ENCODE peak calls at places on chromosomes 12 and 14, in ten cellular contexts. F is AG04450; Y is OCI-LY7; M is esophagus squamous epithelium; D is heart left ventricle; K is right atrium auricular region; U is pancreas; G is CD4-positive, CD25-positive, alpha-beta regulatory T cell; T is left lung; N is A549. H is an unnamed sample.

GRCh38 chr14:98966465-98967162 is 305.4 kb downstream of the BCL11B start:
- DNase-seq in F (no peak), Y (no peak), M (no peak), D (no peak), K (no peak), U (no peak), G (no peak), T (no peak), N (no peak), H (no peak)

GRCh38 chr12:124512667-124513296 is 54.6 kb downstream of the NCOR2 start:
- DNase-seq in F (peak), Y (no peak), M (no peak), D (peak), K (peak), U (no peak), G (no peak), T (peak), N (peak), H (peak)

GRCh38 chr14:55419663-55420062 is 8.0 kb upstream of the ATG14 start:
- DNase-seq in F (no peak), Y (no peak), M (no peak), D (no peak), K (no peak), U (no peak), G (no peak), T (no peak), N (no peak), H (no peak)

GRCh38 chr12:110689601-110690430 is 901 bp upstream of the HVCN1 start:
- DNase-seq in F (no peak), Y (peak), M (no peak), D (peak), K (no peak), U (no peak), G (peak), T (peak), N (no peak), H (no peak)

GRCh38 chr12:132986885-132987225 is 688 bp downstream of the ZNF26 start:
- DNase-seq in F (no peak), Y (peak), M (no peak), D (no peak), K (no peak), U (no peak), G (no peak), T (no peak), N (peak), H (no peak)

GRCh38 chr12:32860182-32860581 is 36.4 kb downstream of the PKP2 start:
- DNase-seq in F (no peak), Y (no peak), M (no peak), D (no peak), K (no peak), U (no peak), G (no peak), T (no peak), N (no peak), H (no peak)

GRCh38 chr12:69266045-69266635 is 26.8 kb downstream of the CPSF6 start:
- DNase-seq in F (peak), Y (no peak), M (no peak), D (no peak), K (no peak), U (no peak), G (no peak), T (no peak), N (no peak), H (no peak)

GRCh38 chr12:15184484-15184883 is 36.7 kb downstream of the RERG start:
- DNase-seq in F (no peak), Y (no peak), M (no peak), D (no peak), K (no peak), U (no peak), G (no peak), T (no peak), N (no peak), H (no peak)

GRCh38 chr14:54606178-54606577 is 39.2 kb downstream of the SAMD4A start:
- DNase-seq in F (no peak), Y (no peak), M (no peak), D (peak), K (peak), U (no peak), G (no peak), T (no peak), N (no peak), H (no peak)

GRCh38 chr12:110813298-110813697 is 33.5 kb upstream of the CCDC63 start:
- DNase-seq in F (no peak), Y (no peak), M (no peak), D (no peak), K (no peak), U (no peak), G (no peak), T (no peak), N (no peak), H (no peak)

GRCh38 chr14:20657216-20658211 is 16.0 kb upstream of the OR6S1 start:
- DNase-seq in F (no peak), Y (no peak), M (no peak), D (no peak), K (peak), U (no peak), G (peak), T (no peak), N (peak), H (no peak)

GRCh38 chr14:64746298-64747250 is 42.4 kb downstream of the PLEKHG3 start:
- DNase-seq in F (no peak), Y (no peak), M (no peak), D (no peak), K (no peak), U (peak), G (no peak), T (peak), N (no peak), H (no peak)

GRCh38 chr12:121872546-121873223 is 14.0 kb upstream of the HPD start:
- DNase-seq in F (peak), Y (no peak), M (no peak), D (no peak), K (peak), U (no peak), G (no peak), T (peak), N (no peak), H (no peak)

GRCh38 chr12:106113042-106113441 is 25.7 kb downstream of the NUAK1 start:
- DNase-seq in F (no peak), Y (no peak), M (no peak), D (no peak), K (no peak), U (no peak), G (no peak), T (no peak), N (no peak), H (no peak)

GRCh38 chr12:131710464-131711457 is at the start of gene SFSWAP:
- DNase-seq in F (peak), Y (peak), M (no peak), D (peak), K (peak), U (peak), G (peak), T (peak), N (peak), H (peak)

GRCh38 chr14:56953884-56954283 is 143.6 kb upstream of the OTX2 start:
- DNase-seq in F (no peak), Y (no peak), M (no peak), D (no peak), K (no peak), U (no peak), G (no peak), T (no peak), N (no peak), H (no peak)

GRCh38 chr12:49461221-49461620 is 77.6 kb upstream of the KCNH3 start:
- DNase-seq in F (no peak), Y (no peak), M (no peak), D (no peak), K (no peak), U (no peak), G (no peak), T (no peak), N (no peak), H (no peak)

GRCh38 chr12:117148642-117149041 is 41.6 kb downstream of the FBXO21 start:
- DNase-seq in F (no peak), Y (no peak), M (no peak), D (no peak), K (no peak), U (no peak), G (no peak), T (no peak), N (no peak), H (no peak)

GRCh38 chr12:86713121-86713520 is 456.9 kb upstream of the MGAT4C start:
- DNase-seq in F (no peak), Y (no peak), M (no peak), D (no peak), K (no peak), U (no peak), G (no peak), T (no peak), N (no peak), H (no peak)
- H3K27ac ChIP-seq in F (no peak), Y (no peak), M (no peak), D (no peak), K (no peak), U (no peak), G (no peak), T (no peak), N (peak), H (no peak)

GRCh38 chr12:56146492-56147460 is 5.6 kb upstream of the MYL6B start:
- DNase-seq in F (no peak), Y (no peak), M (no peak), D (no peak), K (no peak), U (no peak), G (no peak), T (no peak), N (no peak), H (no peak)
- H3K27ac ChIP-seq in F (no peak), Y (no peak), M (no peak), D (peak), K (peak), U (no peak), G (peak), T (peak), N (no peak), H (peak)

DNA sequence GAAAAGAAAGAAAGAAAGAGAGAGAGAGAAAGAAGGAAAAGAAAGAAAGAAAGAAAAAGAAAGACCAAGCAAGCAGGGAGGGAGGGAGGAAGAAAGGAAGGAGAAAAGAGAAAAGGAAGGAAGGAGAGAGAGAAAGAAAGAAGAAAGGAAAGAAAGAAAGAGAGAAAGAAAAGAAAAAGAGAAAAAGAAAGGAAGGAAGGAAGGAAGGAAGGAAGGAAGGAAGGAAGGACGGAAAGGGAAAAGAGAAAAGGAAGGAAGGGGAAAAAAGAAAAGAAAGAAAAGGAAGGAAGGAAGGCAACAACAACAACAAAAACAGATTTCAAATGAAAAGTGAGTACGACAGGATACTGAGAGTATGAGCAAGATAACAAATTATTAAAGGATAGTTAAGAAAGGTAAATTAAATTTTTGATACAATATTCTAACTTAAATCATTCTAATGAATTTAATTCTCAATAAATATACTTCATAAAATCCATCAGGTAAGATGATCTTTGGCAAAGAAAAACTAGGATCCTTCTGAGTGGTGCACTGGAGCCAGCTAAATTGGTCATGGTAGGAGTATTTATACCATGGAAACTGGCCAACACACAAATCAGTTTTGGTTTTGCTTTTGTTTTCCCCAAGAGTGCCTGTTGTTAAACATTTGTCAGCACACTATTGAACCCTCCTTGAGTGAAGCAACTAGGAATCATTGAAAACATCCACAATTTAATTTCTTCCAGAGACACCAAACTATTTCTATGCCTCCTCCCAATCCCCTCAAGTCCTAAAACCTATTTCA is 56.1 kb upstream of the DYRK2 start:
- DNase-seq in F (no peak), Y (no peak), M (no peak), D (no peak), K (no peak), U (no peak), G (peak), T (no peak), N (no peak), H (no peak)
- H3K27ac ChIP-seq in F (no peak), Y (no peak), M (no peak), D (no peak), K (no peak), U (peak), G (no peak), T (no peak), N (no peak), H (no peak)

GRCh38 chr12:58703911-58704310 is 216.4 kb downstream of the LRIG3 start:
- DNase-seq in F (no peak), Y (no peak), M (no peak), D (no peak), K (no peak), U (no peak), G (no peak), T (no peak), N (no peak), H (no peak)
- H3K27ac ChIP-seq in F (no peak), Y (no peak), M (no peak), D (no peak), K (no peak), U (no peak), G (no peak), T (no peak), N (no peak), H (no peak)

H was measured in upper lobe of right lung.